ENCODE peak calls at places on chromosomes 11 and 22, in eight cellular contexts. I is CD8-positive, alpha-beta T cell; A is Panc1; G is CD4-positive, alpha-beta T cell; C is heart right ventricle; V is adipocyte; H is cardiac muscle cell; J is Peyer's patch. Q is an unnamed sample.

GRCh38 chr22:25172153-25172552 is 27.5 kb upstream of the CRYBB3 start:
- DNase-seq in I (peak; percentile 62), A (no peak), G (peak; percentile 45), C (no peak), V (no peak), H (no peak), J (no peak), Q (no peak)

GRCh38 chr11:76765863-76766350 is 17.2 kb upstream of the TSKU start:
- DNase-seq in I (no peak), A (no peak), G (no peak), C (no peak), V (no peak), H (no peak), J (no peak), Q (no peak)

GRCh38 chr11:118175031-118175531 is 1.4 kb downstream of the SCN2B start:
- DNase-seq in I (no peak), A (no peak), G (no peak), C (no peak), V (peak; percentile 36), H (no peak), J (no peak), Q (no peak)

GRCh38 chr11:13110929-13111812 is 102.1 kb downstream of the RASSF10 start:
- DNase-seq in I (no peak), A (no peak), G (no peak), C (peak; percentile 16), V (no peak), H (no peak), J (no peak), Q (peak; percentile 58)

GRCh38 chr11:123381817-123382554 is 48.1 kb upstream of the GRAMD1B start:
- DNase-seq in I (no peak), A (no peak), G (no peak), C (no peak), V (no peak), H (no peak), J (no peak), Q (no peak)

GRCh38 chr11:102070766-102071165 is 23.5 kb downstream of the CFAP300 start:
- DNase-seq in I (no peak), A (no peak), G (no peak), C (no peak), V (no peak), H (no peak), J (no peak), Q (no peak)

GRCh38 chr22:31056986-31057599 is 24.0 kb upstream of the SMTN start:
- DNase-seq in I (no peak), A (no peak), G (no peak), C (no peak), V (no peak), H (no peak), J (no peak), Q (no peak)

GRCh38 chr11:134363161-134363560 is 31.4 kb downstream of the GLB1L2 start:
- DNase-seq in I (no peak), A (no peak), G (no peak), C (no peak), V (no peak), H (no peak), J (no peak), Q (no peak)

GRCh38 chr22:48785792-48786678 is 1041.6 kb downstream of the BRD1 start:
- DNase-seq in I (no peak), A (no peak), G (no peak), C (no peak), V (no peak), H (no peak), J (no peak), Q (peak; percentile 27)

GRCh38 chr11:68148071-68148805 is 27.1 kb upstream of the CHKA start:
- DNase-seq in I (no peak), A (no peak), G (no peak), C (no peak), V (no peak), H (no peak), J (no peak), Q (no peak)

GRCh38 chr11:75279273-75279672 is 38.7 kb downstream of the TPBGL start:
- DNase-seq in I (no peak), A (no peak), G (peak; percentile 28), C (no peak), V (peak; percentile 6), H (peak; percentile 30), J (no peak), Q (no peak)

GRCh38 chr11:74453373-74453975 is 13.9 kb downstream of the KCNE3 start:
- DNase-seq in I (peak; percentile 66), A (peak; percentile 61), G (peak; percentile 66), C (peak; percentile 64), V (peak; percentile 82), H (peak; percentile 79), J (peak; percentile 44), Q (peak; percentile 67)

GRCh38 chr11:83918471-83918870 is 632.3 kb upstream of the CCDC90B start:
- DNase-seq in I (no peak), A (no peak), G (no peak), C (peak; percentile 21), V (no peak), H (no peak), J (no peak), Q (peak; percentile 81)

GRCh38 chr11:1453611-1454386 is 32.8 kb downstream of the MOB2 start:
- DNase-seq in I (no peak), A (no peak), G (no peak), C (no peak), V (no peak), H (peak; percentile 64), J (no peak), Q (peak; percentile 64)

GRCh38 chr22:24595228-24595627 is 2.4 kb upstream of the LRRC75B start:
- DNase-seq in I (no peak), A (no peak), G (no peak), C (no peak), V (no peak), H (no peak), J (no peak), Q (no peak)

GRCh38 chr22:49826603-49827306 is 918 bp downstream of the BRD1 start:
- DNase-seq in I (peak; percentile 58), A (no peak), G (no peak), C (peak; percentile 59), V (peak; percentile 72), H (peak; percentile 52), J (peak; percentile 38), Q (peak; percentile 89)

GRCh38 chr11:74465291-74465708 is 2.0 kb downstream of the KCNE3 start:
- DNase-seq in I (no peak), A (no peak), G (no peak), C (no peak), V (no peak), H (no peak), J (no peak), Q (no peak)

GRCh38 chr22:23260645-23261581 is 80.6 kb downstream of the BCR start:
- DNase-seq in I (no peak), A (no peak), G (no peak), C (no peak), V (no peak), H (no peak), J (no peak), Q (no peak)

GRCh38 chr11:32884770-32885384 is 7.7 kb upstream of the QSER1 start:
- DNase-seq in I (no peak), A (no peak), G (no peak), C (no peak), V (peak; percentile 25), H (peak; percentile 9), J (no peak), Q (no peak)

DNA sequence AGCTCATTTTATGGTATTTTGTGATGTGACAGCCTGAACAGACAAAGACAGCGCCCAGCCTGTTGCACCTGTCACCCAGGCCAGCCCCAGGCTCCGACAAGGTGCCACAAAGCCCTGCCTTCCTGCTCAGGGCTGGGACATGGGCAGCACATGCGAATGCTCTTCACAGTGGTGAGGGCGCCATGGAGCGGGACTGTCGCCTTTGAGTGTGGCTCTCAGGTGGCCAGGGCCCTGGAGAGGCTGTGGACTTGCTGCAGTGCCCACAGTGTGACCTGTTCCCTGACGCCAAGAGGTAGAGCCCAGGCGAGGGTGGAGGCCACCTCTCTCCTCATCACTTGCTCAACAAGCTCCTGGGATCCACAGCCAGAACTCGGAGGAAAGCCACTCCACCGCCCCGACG is 346.3 kb downstream of the SHANK2 start:
- DNase-seq in I (no peak), A (no peak), G (no peak), C (no peak), V (no peak), H (no peak), J (no peak), Q (no peak)
- H3K9me3 ChIP-seq in I (no peaks in the 10 kb centered on the region), A (no peaks in the 10 kb centered on the region), G (no peaks in the 10 kb centered on the region), C (no peaks in the 10 kb centered on the region), V (no peaks in the 10 kb centered on the region), H (no peaks in the 10 kb centered on the region), J (no peaks in the 10 kb centered on the region), Q (no peaks in the 10 kb centered on the region)

GRCh38 chr22:47598864-47599263 is 836.4 kb downstream of the TBC1D22A start:
- DNase-seq in I (peak; percentile 19), A (no peak), G (no peak), C (no peak), V (no peak), H (no peak), J (no peak), Q (no peak)
- H3K9me3 ChIP-seq in I (no peaks in the 10 kb centered on the region), A (no peaks in the 10 kb centered on the region), G (no peaks in the 10 kb centered on the region), C (no peaks in the 10 kb centered on the region), V (peaks cover 2% of the 10 kb centered on the region), H (no peaks in the 10 kb centered on the region), J (no peaks in the 10 kb centered on the region), Q (no peaks in the 10 kb centered on the region)

DNA sequence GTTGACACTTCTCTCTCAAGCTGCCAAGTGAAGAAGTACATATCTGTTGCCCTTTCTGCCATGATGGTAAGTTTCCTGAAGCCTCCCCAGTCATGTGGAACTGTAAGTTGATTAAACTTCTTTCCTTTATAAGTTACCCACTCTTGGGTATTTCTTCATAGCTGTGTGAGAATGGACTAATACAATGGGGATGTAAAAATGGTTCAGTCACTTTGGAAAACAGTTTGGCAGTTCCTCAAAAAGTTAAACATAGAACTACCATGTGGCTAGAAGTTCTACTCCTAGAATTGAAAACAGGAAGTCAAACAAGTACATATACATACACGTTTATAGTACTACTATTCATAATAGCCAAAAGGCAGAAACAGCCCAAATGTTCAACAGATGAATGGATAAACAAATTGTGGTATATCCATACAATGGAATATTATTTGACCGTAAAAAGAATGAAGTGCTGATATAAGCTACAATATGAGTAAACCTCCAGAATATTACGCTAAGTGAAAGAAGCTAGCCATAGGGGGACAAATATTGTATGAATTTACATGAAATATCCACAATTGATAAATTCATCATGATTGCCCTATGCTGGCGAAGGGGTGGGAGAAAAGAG is 16.0 kb upstream of the DKK3 start:
- DNase-seq in I (no peak), A (no peak), G (no peak), C (no peak), V (no peak), H (no peak), J (no peak), Q (no peak)
- H3K9me3 ChIP-seq in I (no peaks in the 10 kb centered on the region), A (peaks cover 7% of the 10 kb centered on the region), G (no peaks in the 10 kb centered on the region), C (peaks cover 8% of the 10 kb centered on the region), V (no peaks in the 10 kb centered on the region), H (no peaks in the 10 kb centered on the region), J (no peaks in the 10 kb centered on the region), Q (no peaks in the 10 kb centered on the region)

DNA sequence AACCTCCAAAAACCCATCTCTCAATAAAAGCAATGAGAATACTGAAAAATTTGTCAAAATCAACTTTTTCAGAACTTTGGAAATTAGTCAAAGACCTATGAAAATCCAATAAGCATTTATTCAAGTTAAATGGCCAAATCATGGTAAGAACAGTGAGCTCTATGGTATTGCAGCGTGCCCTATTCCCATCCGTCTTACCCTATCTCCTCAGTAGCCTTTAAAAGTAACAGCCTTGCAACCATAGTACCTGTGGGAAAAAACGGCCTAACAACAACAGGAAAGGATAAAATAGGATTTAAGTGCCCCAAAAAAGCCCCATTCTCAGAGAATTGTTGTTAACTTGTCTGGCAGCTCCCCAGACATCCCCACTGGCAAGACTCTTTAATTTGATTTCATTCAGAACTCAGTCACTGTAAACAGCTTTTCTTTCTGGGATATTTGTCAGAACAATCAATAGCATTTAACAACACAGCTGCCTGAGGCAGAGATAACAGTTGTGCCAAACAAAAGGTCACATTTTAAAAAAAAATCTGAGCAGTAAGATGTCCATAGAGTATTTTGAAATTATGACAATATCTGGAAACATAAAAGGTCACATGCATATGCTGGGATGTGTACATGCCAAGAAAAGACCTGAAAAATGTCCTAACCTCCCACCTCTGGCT is 18.8 kb upstream of the MS4A8 start:
- DNase-seq in I (no peak), A (no peak), G (no peak), C (no peak), V (no peak), H (no peak), J (no peak), Q (no peak)
- H3K9me3 ChIP-seq in I (no peaks in the 10 kb centered on the region), A (no peaks in the 10 kb centered on the region), G (peaks cover 26% of the 10 kb centered on the region), C (peaks cover 23% of the 10 kb centered on the region), V (peaks cover 6% of the 10 kb centered on the region), H (no peaks in the 10 kb centered on the region), J (peaks cover 16% of the 10 kb centered on the region), Q (peaks cover 4% of the 10 kb centered on the region)

Q was measured in right cardiac atrium.